ENCODE peak calls at places on chromosomes 16 and 17, in nine cellular contexts. One of them, this sample, is unnamed.

GRCh38 chr17:80244871-80245509 is 15.7 kb upstream of the RNF213 start:
- ATAC-seq in HepG2: no peak
- ATAC-seq in upper lobe of left lung: no peak
- ATAC-seq in heart left ventricle: no peak
- ATAC-seq in body of pancreas: no peak
- ATAC-seq in right lobe of liver: no peak
- ATAC-seq in HCT116: no peak
- ATAC-seq in A549: no peak
- ATAC-seq in IMR-90: no peak
- ATAC-seq in this sample: no peak

GRCh38 chr17:50080827-50081226 is 14.3 kb upstream of the PDK2 start:
- ATAC-seq in right lobe of liver: no peak
- ATAC-seq in A549: no peak
- ATAC-seq in HepG2: no peak
- ATAC-seq in HCT116: no peak
- ATAC-seq in body of pancreas: no peak
- ATAC-seq in IMR-90: no peak
- ATAC-seq in upper lobe of left lung: no peak
- ATAC-seq in heart left ventricle: peak
- ATAC-seq in this sample: no peak

GRCh38 chr16:89815639-89816348 is 653 bp downstream of the FANCA start:
- ATAC-seq in upper lobe of left lung: no peak
- ATAC-seq in IMR-90: peak
- ATAC-seq in right lobe of liver: no peak
- ATAC-seq in heart left ventricle: no peak
- ATAC-seq in body of pancreas: peak
- ATAC-seq in HCT116: peak
- ATAC-seq in HepG2: no peak
- ATAC-seq in A549: peak
- ATAC-seq in this sample: peak

GRCh38 chr16:78783570-78784079 is 684.2 kb downstream of the WWOX start:
- ATAC-seq in upper lobe of left lung: no peak
- ATAC-seq in heart left ventricle: no peak
- ATAC-seq in body of pancreas: no peak
- ATAC-seq in HCT116: no peak
- ATAC-seq in right lobe of liver: no peak
- ATAC-seq in A549: no peak
- ATAC-seq in HepG2: no peak
- ATAC-seq in IMR-90: no peak
- ATAC-seq in this sample: no peak

GRCh38 chr17:19755821-19756510 is 7.9 kb upstream of the ALDH3A1 start:
- ATAC-seq in HCT116: no peak
- ATAC-seq in heart left ventricle: no peak
- ATAC-seq in body of pancreas: no peak
- ATAC-seq in IMR-90: no peak
- ATAC-seq in right lobe of liver: no peak
- ATAC-seq in HepG2: no peak
- ATAC-seq in upper lobe of left lung: no peak
- ATAC-seq in A549: no peak
- ATAC-seq in this sample: no peak

GRCh38 chr17:13597723-13598347 is 3.9 kb downstream of the HS3ST3A1 start:
- ATAC-seq in right lobe of liver: peak
- ATAC-seq in upper lobe of left lung: no peak
- ATAC-seq in IMR-90: no peak
- ATAC-seq in A549: peak
- ATAC-seq in body of pancreas: peak
- ATAC-seq in heart left ventricle: no peak
- ATAC-seq in HCT116: peak
- ATAC-seq in HepG2: no peak
- ATAC-seq in this sample: no peak

GRCh38 chr16:87538160-87538559 is 45.3 kb upstream of the ZCCHC14 start:
- ATAC-seq in IMR-90: no peak
- ATAC-seq in HCT116: no peak
- ATAC-seq in HepG2: no peak
- ATAC-seq in upper lobe of left lung: no peak
- ATAC-seq in body of pancreas: no peak
- ATAC-seq in A549: no peak
- ATAC-seq in right lobe of liver: no peak
- ATAC-seq in heart left ventricle: no peak
- ATAC-seq in this sample: no peak

GRCh38 chr16:66427451-66427860 is 361 bp downstream of the BEAN1 start:
- ATAC-seq in A549: peak
- ATAC-seq in HCT116: no peak
- ATAC-seq in upper lobe of left lung: no peak
- ATAC-seq in body of pancreas: peak
- ATAC-seq in heart left ventricle: peak
- ATAC-seq in HepG2: peak
- ATAC-seq in right lobe of liver: no peak
- ATAC-seq in IMR-90: peak
- ATAC-seq in this sample: peak

GRCh38 chr16:50881953-50882352 is 140.1 kb downstream of the CYLD start:
- ATAC-seq in HCT116: no peak
- ATAC-seq in A549: no peak
- ATAC-seq in IMR-90: no peak
- ATAC-seq in body of pancreas: no peak
- ATAC-seq in HepG2: no peak
- ATAC-seq in right lobe of liver: no peak
- ATAC-seq in upper lobe of left lung: no peak
- ATAC-seq in heart left ventricle: no peak
- ATAC-seq in this sample: no peak

GRCh38 chr16:17469742-17470001 is 1.1 kb downstream of the XYLT1 start:
- ATAC-seq in upper lobe of left lung: no peak
- ATAC-seq in HCT116: no peak
- ATAC-seq in heart left ventricle: no peak
- ATAC-seq in IMR-90: no peak
- ATAC-seq in body of pancreas: no peak
- ATAC-seq in A549: no peak
- ATAC-seq in right lobe of liver: no peak
- ATAC-seq in HepG2: peak
- ATAC-seq in this sample: no peak

GRCh38 chr17:3678095-3678820 is 9.6 kb downstream of the EMC6 start:
- ATAC-seq in upper lobe of left lung: no peak
- ATAC-seq in right lobe of liver: no peak
- ATAC-seq in A549: peak
- ATAC-seq in body of pancreas: no peak
- ATAC-seq in HepG2: peak
- ATAC-seq in HCT116: no peak
- ATAC-seq in IMR-90: peak
- ATAC-seq in heart left ventricle: peak
- ATAC-seq in this sample: no peak

GRCh38 chr17:69512946-69513345 is 98.4 kb downstream of the MAP2K6 start:
- ATAC-seq in A549: no peak
- ATAC-seq in HCT116: no peak
- ATAC-seq in HepG2: no peak
- ATAC-seq in body of pancreas: no peak
- ATAC-seq in heart left ventricle: no peak
- ATAC-seq in right lobe of liver: no peak
- ATAC-seq in IMR-90: no peak
- ATAC-seq in upper lobe of left lung: no peak
- ATAC-seq in this sample: no peak
- TF ChIP-seq POLR2A in A549: no peak
- TF ChIP-seq POLR2A in HCT116: no peak
- TF ChIP-seq POLR2A in HepG2: no peak
- TF ChIP-seq POLR2A in body of pancreas: no peak
- TF ChIP-seq POLR2A in heart left ventricle: no peak
- TF ChIP-seq POLR2A in right lobe of liver: no peak
- TF ChIP-seq POLR2A in IMR-90: no peak
- TF ChIP-seq POLR2A in upper lobe of left lung: no peak
- TF ChIP-seq POLR2A in this sample: no peak

DNA sequence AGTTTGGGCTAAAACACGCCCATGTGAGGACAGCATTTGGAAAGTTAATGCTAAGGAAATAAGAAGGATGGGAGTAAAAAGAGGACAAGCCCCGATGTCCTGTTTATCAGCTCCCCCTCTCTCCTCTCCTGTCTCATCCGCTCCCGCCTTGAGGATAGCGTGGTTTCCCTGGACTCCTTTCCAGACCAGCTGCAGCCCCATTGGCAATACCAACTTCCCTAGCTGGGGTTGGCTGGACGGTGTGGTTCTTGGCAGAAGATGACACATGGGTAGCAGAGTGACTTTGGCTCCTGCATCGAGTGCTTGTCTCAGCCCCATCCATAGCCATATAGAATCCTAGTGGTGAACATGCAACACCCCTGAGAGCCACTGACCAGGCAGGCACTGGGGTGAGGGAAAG is 185.9 kb downstream of the CCDC182 start:
- ATAC-seq in right lobe of liver: no peak
- ATAC-seq in heart left ventricle: no peak
- ATAC-seq in HCT116: no peak
- ATAC-seq in body of pancreas: no peak
- ATAC-seq in HepG2: peak
- ATAC-seq in IMR-90: no peak
- ATAC-seq in upper lobe of left lung: no peak
- ATAC-seq in A549: no peak
- ATAC-seq in this sample: no peak
- TF ChIP-seq CTCF in right lobe of liver: no peak
- TF ChIP-seq CTCF in heart left ventricle: no peak
- TF ChIP-seq CTCF in HCT116: no peak
- TF ChIP-seq CTCF in body of pancreas: no peak
- TF ChIP-seq CTCF in HepG2: no peak
- TF ChIP-seq CTCF in IMR-90: no peak
- TF ChIP-seq CTCF in upper lobe of left lung: no peak
- TF ChIP-seq CTCF in A549: no peak
- TF ChIP-seq CTCF in this sample: no peak

GRCh38 chr17:63455417-63455816 is 9.3 kb upstream of the CYB561 start:
- ATAC-seq in HepG2: no peak
- ATAC-seq in upper lobe of left lung: no peak
- ATAC-seq in IMR-90: peak
- ATAC-seq in A549: peak
- ATAC-seq in HCT116: no peak
- ATAC-seq in right lobe of liver: no peak
- ATAC-seq in body of pancreas: no peak
- ATAC-seq in heart left ventricle: no peak
- ATAC-seq in this sample: no peak
- H3K27ac ChIP-seq in HepG2: no peak
- H3K27ac ChIP-seq in upper lobe of left lung: no peak
- H3K27ac ChIP-seq in IMR-90: no peak
- H3K27ac ChIP-seq in A549: no peak
- H3K27ac ChIP-seq in HCT116: no peak
- H3K27ac ChIP-seq in right lobe of liver: no peak
- H3K27ac ChIP-seq in body of pancreas: no peak
- H3K27ac ChIP-seq in heart left ventricle: no peak
- H3K27ac ChIP-seq in this sample: no peak

GRCh38 chr16:30921748-30922419 is 1.5 kb upstream of the FBXL19 start:
- ATAC-seq in HepG2: peak
- ATAC-seq in IMR-90: peak
- ATAC-seq in A549: peak
- ATAC-seq in heart left ventricle: peak
- ATAC-seq in upper lobe of left lung: peak
- ATAC-seq in HCT116: peak
- ATAC-seq in body of pancreas: peak
- ATAC-seq in right lobe of liver: peak
- ATAC-seq in this sample: peak

GRCh38 chr16:30923554-30924085 is at the start of gene FBXL19:
- ATAC-seq in heart left ventricle: no peak
- ATAC-seq in right lobe of liver: no peak
- ATAC-seq in body of pancreas: no peak
- ATAC-seq in HepG2: no peak
- ATAC-seq in upper lobe of left lung: no peak
- ATAC-seq in A549: no peak
- ATAC-seq in IMR-90: no peak
- ATAC-seq in HCT116: no peak
- ATAC-seq in this sample: no peak

GRCh38 chr16:30922420-30922959 is 882 bp upstream of the FBXL19 start:
- ATAC-seq in IMR-90: peak
- ATAC-seq in upper lobe of left lung: peak
- ATAC-seq in body of pancreas: peak
- ATAC-seq in HCT116: peak
- ATAC-seq in right lobe of liver: peak
- ATAC-seq in HepG2: peak
- ATAC-seq in heart left ventricle: peak
- ATAC-seq in A549: peak
- ATAC-seq in this sample: peak

GRCh38 chr16:30924086-30924714 is 828 bp downstream of the FBXL19 start:
- ATAC-seq in A549: no peak
- ATAC-seq in body of pancreas: no peak
- ATAC-seq in HepG2: no peak
- ATAC-seq in HCT116: no peak
- ATAC-seq in right lobe of liver: no peak
- ATAC-seq in upper lobe of left lung: no peak
- ATAC-seq in heart left ventricle: no peak
- ATAC-seq in IMR-90: no peak
- ATAC-seq in this sample: no peak

DNA sequence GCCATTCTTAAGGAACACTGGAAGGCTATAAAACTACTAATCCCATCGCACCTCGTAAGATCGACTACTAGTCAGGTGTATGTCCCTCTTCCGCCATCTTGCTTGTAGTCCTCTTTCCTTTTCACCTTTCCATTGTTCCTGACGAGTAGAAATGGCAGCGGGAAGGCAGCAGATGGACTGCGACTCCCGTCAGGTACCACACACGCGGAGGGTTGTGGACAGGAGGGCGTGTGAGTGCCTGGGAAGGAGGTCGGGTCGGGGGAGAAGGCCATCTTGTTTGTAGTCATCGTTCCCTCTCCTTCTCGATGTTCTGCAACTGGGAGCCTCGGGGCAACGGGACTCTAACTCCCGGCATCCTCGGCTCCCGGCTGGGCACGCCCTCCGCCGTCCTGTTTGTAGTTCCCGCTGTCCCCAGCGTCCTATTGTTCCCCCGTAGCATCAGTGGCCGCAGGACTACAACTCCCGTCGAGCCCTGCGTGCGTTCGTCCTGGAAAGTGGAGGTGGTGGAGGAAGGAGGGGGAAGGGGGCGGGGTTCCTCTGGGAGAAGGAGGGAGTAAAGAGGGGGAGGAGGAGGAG is 324 bp upstream of the FBXL19 start:
- ATAC-seq in IMR-90: peak
- ATAC-seq in heart left ventricle: peak
- ATAC-seq in upper lobe of left lung: peak
- ATAC-seq in HCT116: peak
- ATAC-seq in right lobe of liver: peak
- ATAC-seq in body of pancreas: peak
- ATAC-seq in HepG2: peak
- ATAC-seq in A549: peak
- ATAC-seq in this sample: peak
- TF ChIP-seq POLR2A in IMR-90: peak
- TF ChIP-seq POLR2A in heart left ventricle: no peak
- TF ChIP-seq POLR2A in upper lobe of left lung: no peak
- TF ChIP-seq POLR2A in HCT116: peak
- TF ChIP-seq POLR2A in right lobe of liver: peak
- TF ChIP-seq POLR2A in body of pancreas: peak
- TF ChIP-seq POLR2A in HepG2: peak
- TF ChIP-seq POLR2A in A549: peak
- TF ChIP-seq POLR2A in this sample: no peak